ENCODE peak calls at places on chromosomes 4 and X, in nine cellular contexts. X, W, D, T, R, P, C, S and Y are unnamed samples.

GRCh38 chr4:138310498-138310897 is 68.3 kb upstream of the SLC7A11 start:
- DNase-seq in D (no peak), T (no peak), R (no peak), C (no peak), P (peak), S (no peak), X (no peak), W (no peak), Y (no peak)

GRCh38 chrX:35122756-35123155 is 180.2 kb downstream of the FAM47B start:
- DNase-seq in R (no peak), W (no peak), P (peak), D (no peak), T (no peak), X (no peak), S (no peak), C (no peak), Y (no peak)

GRCh38 chrX:151966236-151966635 is 8.2 kb downstream of the GABRE start:
- DNase-seq in S (no peak), P (no peak), T (no peak), X (no peak), W (no peak), R (no peak), D (no peak), C (no peak), Y (no peak)

GRCh38 chr4:142440093-142440492 is 406.0 kb downstream of the INPP4B start:
- DNase-seq in C (no peak), W (no peak), P (peak), D (no peak), X (no peak), S (no peak), T (no peak), R (no peak), Y (peak)

GRCh38 chrX:70013483-70014222 is 36.1 kb downstream of the AWAT2 start:
- DNase-seq in P (no peak), C (no peak), T (no peak), W (no peak), S (peak), D (no peak), R (no peak), X (no peak), Y (no peak)

GRCh38 chrX:11381464-11381863 is 88.3 kb downstream of the AMELX start:
- DNase-seq in W (no peak), C (peak), T (peak), P (peak), X (no peak), D (peak), R (no peak), S (peak), Y (peak)

GRCh38 chr4:159410076-159410777 is 307.3 kb downstream of the RAPGEF2 start:
- DNase-seq in W (no peak), D (no peak), X (no peak), T (no peak), R (no peak), P (peak), S (no peak), C (no peak), Y (peak)

GRCh38 chr4:136355970-136356369 is 1176.3 kb downstream of the PCDH18 start:
- DNase-seq in S (peak), T (no peak), C (no peak), W (no peak), R (no peak), X (no peak), P (no peak), D (no peak), Y (no peak)

GRCh38 chrX:109632906-109633504 is 8.0 kb upstream of the KCNE5 start:
- DNase-seq in W (no peak), S (no peak), X (peak), T (peak), P (peak), C (peak), D (no peak), R (no peak), Y (no peak)

GRCh38 chr4:47827339-47828047 is 10.4 kb downstream of the CORIN start:
- DNase-seq in R (no peak), D (no peak), W (no peak), T (no peak), P (no peak), S (no peak), X (no peak), C (no peak), Y (no peak)

GRCh38 chr4:68960294-68961163 is 8.9 kb upstream of the UGT2A3 start:
- DNase-seq in T (no peak), C (no peak), D (no peak), X (no peak), S (no peak), W (no peak), R (no peak), P (no peak), Y (no peak)

GRCh38 chr4:140581078-140581477 is 12.3 kb upstream of the UCP1 start:
- DNase-seq in X (no peak), P (no peak), S (no peak), R (no peak), W (no peak), C (no peak), T (no peak), D (no peak), Y (no peak)

GRCh38 chr4:163755013-163755412 is 260.5 kb downstream of the TMA16 start:
- DNase-seq in R (no peak), S (no peak), W (no peak), D (no peak), X (no peak), T (no peak), P (peak), C (no peak), Y (no peak)